ENCODE peak calls at places on chromosomes 5 and 9, in four cellular contexts. K is IMR-90, F is H9, Y is H1. J is an unnamed sample.

GRCh38 chr9:124108216-124108615 is 96.6 kb downstream of the LHX2 start:
- DNase-seq in Y (no peak), K (no peak), F (no peak), J (no peak)

GRCh38 chr5:172002310-172002709 is 4.1 kb downstream of the FBXW11 start:
- DNase-seq in K (no peak), Y (no peak), F (no peak), J (peak)

GRCh38 chr5:89246252-89246651 is 363.3 kb upstream of the MEF2C start:
- DNase-seq in K (peak), F (no peak), Y (no peak), J (no peak)

GRCh38 chr5:78495800-78496199 is 135.4 kb downstream of the SCAMP1 start:
- DNase-seq in Y (no peak), K (no peak), F (peak), J (peak)

GRCh38 chr9:77751341-77752091 is 103.4 kb upstream of the GNA14 start:
- DNase-seq in Y (no peak), F (peak), K (peak), J (peak)

GRCh38 chr5:115624994-115625393 is 842 bp downstream of the TMED7 start:
- DNase-seq in Y (no peak), K (no peak), F (no peak), J (no peak)

GRCh38 chr5:146291421-146292074 is 47.1 kb upstream of the POU4F3 start:
- DNase-seq in K (peak), F (no peak), Y (no peak), J (peak)

GRCh38 chr9:4298255-4299005 is 1.4 kb downstream of the GLIS3 start:
- DNase-seq in K (peak), Y (no peak), F (peak), J (peak)

GRCh38 chr5:170411100-170411499 is 21.9 kb upstream of the KCNMB1 start:
- DNase-seq in Y (no peak), K (no peak), F (no peak), J (no peak)

GRCh38 chr9:78775889-78776288 is 479.0 kb downstream of the PSAT1 start:
- DNase-seq in K (no peak), F (no peak), Y (no peak), J (no peak)

GRCh38 chr9:109010676-109011655 is 2.3 kb downstream of the CTNNAL1 start:
- DNase-seq in K (peak), F (no peak), Y (no peak), J (no peak)

GRCh38 chr9:27037499-27037898 is 32.0 kb upstream of the LRRC19 start:
- DNase-seq in K (no peak), F (no peak), Y (no peak), J (no peak)

GRCh38 chr9:89471390-89471789 is 26.5 kb downstream of the SEMA4D start:
- DNase-seq in F (no peak), K (no peak), Y (no peak), J (no peak)

GRCh38 chr5:58077966-58078365 is 381.9 kb downstream of the PLK2 start:
- DNase-seq in F (no peak), K (no peak), Y (no peak), J (no peak)

GRCh38 chr5:110851357-110851756 is 112.5 kb downstream of the SLC25A46 start:
- DNase-seq in K (peak), F (no peak), Y (no peak), J (no peak)

GRCh38 chr9:127711831-127712274 is 3.6 kb downstream of the PTRH1 start:
- DNase-seq in Y (no peak), K (no peak), F (peak), J (no peak)

GRCh38 chr5:134458234-134458633 is 46.6 kb upstream of the CDKN2AIPNL start:
- DNase-seq in F (no peak), K (peak), Y (no peak), J (no peak)

GRCh38 chr9:93354451-93354850 is 97.0 kb upstream of the FAM120A start:
- DNase-seq in Y (no peak), K (no peak), F (no peak), J (peak)
- H4K5ac ChIP-seq in Y (no peak), K (no peak), F (no peak), J (no peak)

DNA sequence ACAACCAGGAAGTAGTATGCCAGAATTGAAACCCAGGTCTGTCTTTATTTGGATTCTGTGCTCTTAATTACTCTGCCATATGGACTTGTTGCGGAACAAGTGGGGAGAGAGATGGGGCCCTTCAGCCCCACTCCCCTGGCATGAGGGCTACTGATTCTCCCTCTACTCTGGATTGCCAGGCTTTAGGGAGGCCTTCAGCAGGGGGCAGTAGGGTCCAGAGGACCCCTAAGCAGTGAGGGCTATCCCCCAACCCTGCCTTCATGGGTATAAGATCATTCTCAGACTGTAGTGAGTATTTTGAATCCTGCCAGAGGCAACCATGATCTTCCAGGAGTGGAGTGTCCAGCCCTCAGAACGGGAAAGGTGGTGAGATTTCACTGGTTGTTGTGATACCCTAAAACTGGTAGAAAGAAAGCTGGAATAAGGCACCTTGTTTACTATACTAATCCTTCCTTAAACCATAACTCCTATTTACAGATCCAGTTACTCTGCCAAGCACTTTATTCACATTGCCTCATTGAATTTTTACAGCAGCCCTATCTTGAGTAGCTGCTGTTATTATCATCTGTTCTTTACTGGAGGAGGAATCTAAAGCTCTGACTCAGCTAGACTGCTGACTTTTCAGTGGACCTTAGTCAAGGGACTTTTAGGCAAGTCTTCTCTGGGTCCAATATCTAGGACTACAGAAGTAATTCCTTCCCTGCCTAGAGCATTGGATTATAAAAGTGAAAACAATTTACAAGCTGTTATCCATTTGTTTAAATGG is 31.3 kb upstream of the LARP1 start:
- DNase-seq in F (no peak), K (peak), Y (no peak), J (no peak)
- H4K8ac ChIP-seq in F (no peak), K (no peak), Y (no peak), J (no peak)

GRCh38 chr9:93132287-93132927 is 1.6 kb downstream of the NINJ1 start:
- DNase-seq in Y (no peak), F (no peak), K (no peak), J (no peak)

GRCh38 chr9:93131599-93132286 is 2.3 kb downstream of the NINJ1 start:
- DNase-seq in F (no peak), K (no peak), Y (no peak), J (no peak)

GRCh38 chr9:93134018-93134739 is at the start of gene NINJ1:
- DNase-seq in F (peak), Y (no peak), K (peak), J (peak)

GRCh38 chr9:93133641-93134017 is 422 bp downstream of the NINJ1 start:
- DNase-seq in Y (no peak), F (no peak), K (peak), J (peak)

GRCh38 chr9:93132946-93133640 is 958 bp downstream of the NINJ1 start:
- DNase-seq in Y (no peak), F (no peak), K (no peak), J (peak)
- H2BK5ac ChIP-seq in Y (peak), F (no peak), K (peak), J (no peak)

GRCh38 chr5:154273963-154274827 is 83.7 kb downstream of the GALNT10 start:
- DNase-seq in K (no peak), Y (no peak), F (no peak), J (no peak)
- H4K5ac ChIP-seq in K (no peak), Y (no peak), F (no peak), J (no peak)